ENCODE peak calls at places on chromosomes 3 and 15, in eight cellular contexts. R is NCI-H1417 treated with DMSO at 0.1 percent for 48 hours; D is T-helper 2 cell; K is HL-60; Z is activated CD4-positive, alpha-beta T cell treated with anti-CD3 and anti-CD28 coated beads, Interleukin-2, amount 50 U/mL, for 1 hour; O is endothelial cell; T is right cardiac atrium; V is globus pallidus. Y is an unnamed sample.

GRCh38 chr15:51751687-51752683 is 588 bp downstream of the TMOD2 start:
- DNase-seq in R (no peak), D (no peak), K (peak), Z (no peak), O (peak), T (peak), V (peak), Y (no peak)

GRCh38 chr3:54447427-54447826 is 325.1 kb downstream of the CACNA2D3 start:
- DNase-seq in R (no peak), D (no peak), K (no peak), Z (no peak), O (no peak), T (no peak), V (no peak), Y (no peak)

GRCh38 chr15:78382114-78382886 is 42.1 kb downstream of the CRABP1 start:
- DNase-seq in R (no peak), D (no peak), K (no peak), Z (no peak), O (no peak), T (no peak), V (no peak), Y (no peak)

GRCh38 chr15:51104512-51104911 is 9.8 kb upstream of the TNFAIP8L3 start:
- DNase-seq in R (no peak), D (no peak), K (no peak), Z (no peak), O (no peak), T (peak), V (no peak), Y (no peak)

GRCh38 chr3:134369861-134370596 is 4.2 kb downstream of the AMOTL2 start:
- DNase-seq in R (no peak), D (no peak), K (no peak), Z (no peak), O (no peak), T (peak), V (no peak), Y (no peak)

GRCh38 chr3:161423911-161424522 is 52.7 kb upstream of the SPTSSB start:
- DNase-seq in R (peak), D (no peak), K (no peak), Z (no peak), O (no peak), T (no peak), V (peak), Y (peak)

GRCh38 chr3:29285356-29286070 is 4.6 kb downstream of the RBMS3 start:
- DNase-seq in R (no peak), D (no peak), K (no peak), Z (no peak), O (no peak), T (no peak), V (no peak), Y (no peak)

GRCh38 chr15:58545307-58546065 is 113.7 kb downstream of the LIPC start:
- DNase-seq in R (no peak), D (no peak), K (no peak), Z (no peak), O (no peak), T (no peak), V (no peak), Y (no peak)

GRCh38 chr3:180466401-180467005 is 135.5 kb upstream of the TTC14 start:
- DNase-seq in R (no peak), D (no peak), K (no peak), Z (no peak), O (no peak), T (no peak), V (no peak), Y (no peak)

GRCh38 chr15:29151111-29151857 is 118.3 kb downstream of the NSMCE3 start:
- DNase-seq in R (no peak), D (no peak), K (no peak), Z (no peak), O (no peak), T (peak), V (no peak), Y (no peak)

GRCh38 chr3:169657351-169658124 is 6.0 kb downstream of the MECOM start:
- DNase-seq in R (peak), D (no peak), K (no peak), Z (no peak), O (no peak), T (no peak), V (no peak), Y (no peak)

Y was measured in naive thymus-derived CD8-positive, alpha-beta T cell.